ENCODE peak calls at places on chromosomes 1 and 21, in ten cellular contexts. One of them, this sample, is unnamed. For H3K4me1, the result is how much of the 10 kb centered on the place peaks cover.

GRCh38 chr1:33367488-33368405 is 46.8 kb upstream of the A3GALT2 start:
- DNase-seq in pancreas: peak
- DNase-seq in neuronal stem cell: peak
- DNase-seq in tibial nerve: peak
- DNase-seq in K562: peak
- DNase-seq in SJCRH30: peak
- DNase-seq in A549: peak
- DNase-seq in IMR-90: peak
- DNase-seq in PC-9: peak
- DNase-seq in cardiac muscle cell: peak
- DNase-seq in this sample: peak

GRCh38 chr1:35181790-35182455 is 11.0 kb downstream of the SFPQ start:
- DNase-seq in A549: no peak
- DNase-seq in neuronal stem cell: no peak
- DNase-seq in SJCRH30: no peak
- DNase-seq in PC-9: no peak
- DNase-seq in IMR-90: no peak
- DNase-seq in pancreas: no peak
- DNase-seq in K562: no peak
- DNase-seq in tibial nerve: no peak
- DNase-seq in cardiac muscle cell: no peak
- DNase-seq in this sample: no peak

GRCh38 chr21:35624896-35625295 is 435.4 kb downstream of the SETD4 start:
- DNase-seq in K562: no peak
- DNase-seq in A549: no peak
- DNase-seq in SJCRH30: no peak
- DNase-seq in pancreas: no peak
- DNase-seq in tibial nerve: no peak
- DNase-seq in IMR-90: no peak
- DNase-seq in PC-9: no peak
- DNase-seq in neuronal stem cell: no peak
- DNase-seq in cardiac muscle cell: no peak
- DNase-seq in this sample: no peak

GRCh38 chr1:78114034-78114956 is 68.5 kb downstream of the GIPC2 start:
- DNase-seq in A549: peak
- DNase-seq in neuronal stem cell: peak
- DNase-seq in K562: peak
- DNase-seq in PC-9: peak
- DNase-seq in SJCRH30: peak
- DNase-seq in cardiac muscle cell: peak
- DNase-seq in tibial nerve: no peak
- DNase-seq in pancreas: peak
- DNase-seq in IMR-90: peak
- DNase-seq in this sample: peak

GRCh38 chr1:75310067-75310466 is 175.9 kb downstream of the LHX8 start:
- DNase-seq in pancreas: no peak
- DNase-seq in IMR-90: no peak
- DNase-seq in K562: no peak
- DNase-seq in neuronal stem cell: no peak
- DNase-seq in cardiac muscle cell: no peak
- DNase-seq in PC-9: no peak
- DNase-seq in A549: no peak
- DNase-seq in tibial nerve: no peak
- DNase-seq in SJCRH30: no peak
- DNase-seq in this sample: no peak

GRCh38 chr1:225877570-225877969 is 4.6 kb downstream of the TMEM63A start:
- DNase-seq in cardiac muscle cell: peak
- DNase-seq in IMR-90: peak
- DNase-seq in K562: peak
- DNase-seq in neuronal stem cell: peak
- DNase-seq in PC-9: peak
- DNase-seq in tibial nerve: peak
- DNase-seq in SJCRH30: peak
- DNase-seq in pancreas: peak
- DNase-seq in A549: peak
- DNase-seq in this sample: peak

GRCh38 chr1:155970531-155971167 is 7.7 kb downstream of the ARHGEF2 start:
- DNase-seq in SJCRH30: peak
- DNase-seq in PC-9: no peak
- DNase-seq in A549: no peak
- DNase-seq in tibial nerve: peak
- DNase-seq in IMR-90: peak
- DNase-seq in pancreas: no peak
- DNase-seq in K562: peak
- DNase-seq in neuronal stem cell: no peak
- DNase-seq in cardiac muscle cell: no peak
- DNase-seq in this sample: peak

GRCh38 chr1:27299385-27300252 is 22.3 kb upstream of the TMEM222 start:
- DNase-seq in cardiac muscle cell: peak
- DNase-seq in neuronal stem cell: peak
- DNase-seq in SJCRH30: peak
- DNase-seq in IMR-90: peak
- DNase-seq in PC-9: peak
- DNase-seq in K562: no peak
- DNase-seq in pancreas: no peak
- DNase-seq in A549: peak
- DNase-seq in tibial nerve: peak
- DNase-seq in this sample: peak

GRCh38 chr1:230712470-230712942 is 1.4 kb downstream of the AGT start:
- DNase-seq in tibial nerve: no peak
- DNase-seq in IMR-90: no peak
- DNase-seq in PC-9: no peak
- DNase-seq in K562: no peak
- DNase-seq in cardiac muscle cell: no peak
- DNase-seq in SJCRH30: no peak
- DNase-seq in A549: no peak
- DNase-seq in neuronal stem cell: no peak
- DNase-seq in pancreas: no peak
- DNase-seq in this sample: no peak

GRCh38 chr1:230711245-230711644 is 2.7 kb downstream of the AGT start:
- DNase-seq in K562: no peak
- DNase-seq in tibial nerve: no peak
- DNase-seq in SJCRH30: no peak
- DNase-seq in cardiac muscle cell: no peak
- DNase-seq in PC-9: no peak
- DNase-seq in IMR-90: peak
- DNase-seq in A549: no peak
- DNase-seq in neuronal stem cell: no peak
- DNase-seq in pancreas: no peak
- DNase-seq in this sample: no peak

GRCh38 chr1:230709619-230710542 is 4.0 kb downstream of the AGT start:
- DNase-seq in SJCRH30: no peak
- DNase-seq in K562: no peak
- DNase-seq in cardiac muscle cell: peak
- DNase-seq in IMR-90: no peak
- DNase-seq in A549: no peak
- DNase-seq in PC-9: no peak
- DNase-seq in tibial nerve: no peak
- DNase-seq in pancreas: no peak
- DNase-seq in neuronal stem cell: no peak
- DNase-seq in this sample: no peak

GRCh38 chr1:230708631-230709580 is 5.0 kb downstream of the AGT start:
- DNase-seq in PC-9: peak
- DNase-seq in K562: peak
- DNase-seq in neuronal stem cell: no peak
- DNase-seq in pancreas: no peak
- DNase-seq in IMR-90: no peak
- DNase-seq in A549: peak
- DNase-seq in cardiac muscle cell: no peak
- DNase-seq in tibial nerve: no peak
- DNase-seq in SJCRH30: no peak
- DNase-seq in this sample: no peak

GRCh38 chr1:230710543-230710904 is 3.4 kb downstream of the AGT start:
- DNase-seq in neuronal stem cell: no peak
- DNase-seq in cardiac muscle cell: no peak
- DNase-seq in tibial nerve: no peak
- DNase-seq in PC-9: no peak
- DNase-seq in K562: no peak
- DNase-seq in pancreas: no peak
- DNase-seq in SJCRH30: no peak
- DNase-seq in A549: no peak
- DNase-seq in IMR-90: no peak
- DNase-seq in this sample: no peak
- H3K4me1 ChIP-seq in neuronal stem cell: under half
- H3K4me1 ChIP-seq in cardiac muscle cell: under half
- H3K4me1 ChIP-seq in tibial nerve: under half
- H3K4me1 ChIP-seq in PC-9: under half
- H3K4me1 ChIP-seq in K562: under half
- H3K4me1 ChIP-seq in pancreas: under half
- H3K4me1 ChIP-seq in SJCRH30: under half
- H3K4me1 ChIP-seq in A549: under half
- H3K4me1 ChIP-seq in IMR-90: under half
- H3K4me1 ChIP-seq in this sample: under half

DNA sequence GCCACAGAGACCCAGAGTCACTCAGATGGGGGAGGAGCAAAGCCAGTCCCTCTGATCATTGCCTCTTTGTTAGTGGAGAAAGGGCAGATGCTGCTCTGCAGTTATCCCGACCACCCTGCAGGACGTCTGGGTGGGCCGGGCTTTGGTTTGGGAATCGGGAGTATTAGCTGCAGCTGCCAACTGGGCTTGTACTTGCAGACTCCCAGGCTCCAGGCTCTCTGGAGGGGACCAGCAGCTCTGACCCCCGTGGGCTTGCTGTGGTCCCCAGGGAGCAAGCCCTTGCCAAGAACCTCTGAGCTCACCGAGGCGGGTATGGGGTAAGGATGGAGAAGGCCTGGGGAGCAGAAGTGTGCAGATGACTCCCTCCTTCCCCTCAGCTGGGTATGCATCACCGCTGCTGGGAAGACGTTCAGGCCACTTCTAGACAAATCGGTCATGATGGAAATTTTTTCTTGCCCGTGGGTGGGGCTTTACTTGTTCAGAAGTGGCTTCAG is 21.6 kb downstream of the MAPKAPK2 start:
- DNase-seq in pancreas: no peak
- DNase-seq in tibial nerve: no peak
- DNase-seq in IMR-90: peak
- DNase-seq in K562: no peak
- DNase-seq in cardiac muscle cell: no peak
- DNase-seq in neuronal stem cell: peak
- DNase-seq in PC-9: no peak
- DNase-seq in SJCRH30: peak
- DNase-seq in A549: no peak
- DNase-seq in this sample: peak
- H3K4me1 ChIP-seq in pancreas: under half
- H3K4me1 ChIP-seq in tibial nerve: half or more
- H3K4me1 ChIP-seq in IMR-90: under half
- H3K4me1 ChIP-seq in K562: under half
- H3K4me1 ChIP-seq in cardiac muscle cell: half or more
- H3K4me1 ChIP-seq in neuronal stem cell: half or more
- H3K4me1 ChIP-seq in PC-9: under half
- H3K4me1 ChIP-seq in SJCRH30: half or more
- H3K4me1 ChIP-seq in A549: half or more
- H3K4me1 ChIP-seq in this sample: half or more

GRCh38 chr1:165532053-165532452 is 11.7 kb upstream of the LRRC52 start:
- DNase-seq in K562: no peak
- DNase-seq in PC-9: no peak
- DNase-seq in SJCRH30: no peak
- DNase-seq in pancreas: no peak
- DNase-seq in A549: no peak
- DNase-seq in neuronal stem cell: no peak
- DNase-seq in cardiac muscle cell: no peak
- DNase-seq in tibial nerve: no peak
- DNase-seq in IMR-90: no peak
- DNase-seq in this sample: no peak
- H3K4me1 ChIP-seq in K562: under half
- H3K4me1 ChIP-seq in PC-9: under half
- H3K4me1 ChIP-seq in SJCRH30: under half
- H3K4me1 ChIP-seq in pancreas: under half
- H3K4me1 ChIP-seq in A549: under half
- H3K4me1 ChIP-seq in neuronal stem cell: under half
- H3K4me1 ChIP-seq in cardiac muscle cell: under half
- H3K4me1 ChIP-seq in tibial nerve: under half
- H3K4me1 ChIP-seq in IMR-90: under half
- H3K4me1 ChIP-seq in this sample: under half

GRCh38 chr21:43345046-43345745 is 81.7 kb downstream of the SIK1 start:
- DNase-seq in A549: no peak
- DNase-seq in IMR-90: no peak
- DNase-seq in pancreas: no peak
- DNase-seq in tibial nerve: no peak
- DNase-seq in neuronal stem cell: no peak
- DNase-seq in cardiac muscle cell: no peak
- DNase-seq in K562: no peak
- DNase-seq in PC-9: no peak
- DNase-seq in SJCRH30: no peak
- DNase-seq in this sample: no peak

GRCh38 chr21:43343992-43344886 is 82.7 kb downstream of the SIK1 start:
- DNase-seq in neuronal stem cell: no peak
- DNase-seq in K562: no peak
- DNase-seq in tibial nerve: no peak
- DNase-seq in PC-9: no peak
- DNase-seq in IMR-90: no peak
- DNase-seq in A549: peak
- DNase-seq in pancreas: peak
- DNase-seq in SJCRH30: no peak
- DNase-seq in cardiac muscle cell: no peak
- DNase-seq in this sample: no peak

GRCh38 chr21:43342301-43342881 is 84.5 kb downstream of the SIK1 start:
- DNase-seq in K562: no peak
- DNase-seq in SJCRH30: no peak
- DNase-seq in A549: no peak
- DNase-seq in IMR-90: no peak
- DNase-seq in PC-9: no peak
- DNase-seq in pancreas: no peak
- DNase-seq in neuronal stem cell: no peak
- DNase-seq in tibial nerve: no peak
- DNase-seq in cardiac muscle cell: no peak
- DNase-seq in this sample: no peak

GRCh38 chr21:43341349-43342163 is 85.4 kb downstream of the SIK1 start:
- DNase-seq in PC-9: peak
- DNase-seq in A549: peak
- DNase-seq in tibial nerve: no peak
- DNase-seq in pancreas: no peak
- DNase-seq in SJCRH30: peak
- DNase-seq in cardiac muscle cell: no peak
- DNase-seq in neuronal stem cell: no peak
- DNase-seq in K562: no peak
- DNase-seq in IMR-90: peak
- DNase-seq in this sample: no peak

DNA sequence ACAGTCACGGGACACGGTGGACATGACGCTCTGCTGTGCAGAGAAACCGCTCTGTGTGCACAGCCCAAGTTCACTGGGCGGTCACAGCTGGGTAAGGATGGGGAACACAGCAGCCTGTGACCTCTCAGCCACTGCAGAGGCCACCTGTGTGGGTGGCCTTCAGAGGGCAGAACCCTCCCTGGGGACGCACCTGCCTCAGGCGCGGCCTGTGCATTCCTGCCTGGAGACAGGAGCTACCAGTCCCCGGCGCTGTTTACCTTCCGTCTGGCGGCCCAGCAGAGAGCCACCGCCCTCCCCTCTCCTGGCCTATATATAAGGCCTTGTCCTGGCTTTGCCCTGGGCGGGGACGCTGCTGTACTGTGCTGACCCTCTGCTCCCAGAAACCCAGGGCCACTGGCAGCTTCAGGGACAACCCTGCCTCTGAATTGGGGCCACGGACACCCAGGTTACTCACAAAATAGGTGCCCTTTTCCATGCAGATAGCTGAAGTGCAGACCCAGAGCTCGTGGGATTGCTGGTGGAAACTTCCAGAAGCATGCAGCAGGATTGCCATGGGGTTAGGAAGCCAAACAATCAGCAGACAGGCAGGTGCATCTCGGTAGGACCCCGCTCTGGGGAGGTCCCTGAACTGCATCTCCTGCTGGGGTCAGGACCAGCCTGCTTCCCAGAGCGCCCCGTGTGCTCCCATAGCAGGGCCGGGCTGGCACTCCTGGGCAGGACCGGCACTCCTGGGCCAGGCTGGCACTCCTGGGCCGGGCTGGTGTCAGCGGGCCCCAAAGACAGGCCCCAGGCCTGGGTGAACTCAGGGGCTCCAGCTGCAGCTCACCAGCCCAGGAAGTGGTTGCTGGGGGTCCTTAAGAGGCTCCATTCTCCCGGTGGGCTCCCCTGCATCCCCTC is 83.6 kb downstream of the SIK1 start:
- DNase-seq in K562: no peak
- DNase-seq in tibial nerve: no peak
- DNase-seq in SJCRH30: peak
- DNase-seq in cardiac muscle cell: no peak
- DNase-seq in PC-9: peak
- DNase-seq in neuronal stem cell: no peak
- DNase-seq in pancreas: peak
- DNase-seq in IMR-90: no peak
- DNase-seq in A549: peak
- DNase-seq in this sample: no peak
- H3K4me1 ChIP-seq in K562: half or more
- H3K4me1 ChIP-seq in tibial nerve: under half
- H3K4me1 ChIP-seq in SJCRH30: under half
- H3K4me1 ChIP-seq in cardiac muscle cell: under half
- H3K4me1 ChIP-seq in PC-9: under half
- H3K4me1 ChIP-seq in neuronal stem cell: under half
- H3K4me1 ChIP-seq in pancreas: under half
- H3K4me1 ChIP-seq in IMR-90: under half
- H3K4me1 ChIP-seq in A549: half or more
- H3K4me1 ChIP-seq in this sample: under half